ENCODE peak calls at places on chromosome 21, in five cellular contexts. H, G, E, J and X are unnamed samples.

GRCh38 chr21:36450511-36450910 is 29.4 kb downstream of the CLDN14 start:
- DNase-seq in H (peak; percentile 86), G (no peak), E (no peak), J (peak; percentile 86), X (no peak)

GRCh38 chr21:37811711-37812110 is 104.5 kb downstream of the KCNJ6 start:
- DNase-seq in H (no peak), G (no peak), E (no peak), J (no peak), X (no peak)

GRCh38 chr21:18249542-18250152 is 5.0 kb downstream of the CHODL start:
- DNase-seq in H (no peak), G (no peak), E (no peak), J (no peak), X (no peak)

GRCh38 chr21:38266732-38267131 is 9.9 kb downstream of the KCNJ15 start:
- DNase-seq in H (peak; percentile 64), G (no peak), E (no peak), J (peak; percentile 72), X (no peak)

GRCh38 chr21:36460866-36461265 is 19.1 kb downstream of the CLDN14 start:
- DNase-seq in H (no peak), G (no peak), E (no peak), J (no peak), X (no peak)

GRCh38 chr21:38306833-38307232 is 50.0 kb downstream of the KCNJ15 start:
- DNase-seq in H (peak; percentile 96), G (no peak), E (no peak), J (peak; percentile 95), X (no peak)

GRCh38 chr21:41641821-41642368 is 125.0 kb downstream of the RIPK4 start:
- DNase-seq in H (peak; percentile 93), G (no peak), E (no peak), J (peak; percentile 93), X (peak; percentile 67)

GRCh38 chr21:45809421-45809820 is 165.9 kb downstream of the PCBP3 start:
- DNase-seq in H (no peak), G (no peak), E (no peak), J (no peak), X (no peak)

GRCh38 chr21:15430577-15430976 is 299.2 kb upstream of the USP25 start:
- DNase-seq in H (no peak), G (no peak), E (no peak), J (no peak), X (no peak)

GRCh38 chr21:38984568-38984967 is 178.8 kb downstream of the ETS2 start:
- DNase-seq in H (no peak), G (no peak), E (no peak), J (no peak), X (no peak)

GRCh38 chr21:38438476-38438893 is 59.8 kb downstream of the ERG start:
- DNase-seq in H (peak; percentile 94), G (no peak), E (peak; percentile 55), J (peak; percentile 96), X (peak; percentile 37)

GRCh38 chr21:42089093-42089631 is 18.0 kb downstream of the UMODL1 start:
- DNase-seq in H (no peak), G (no peak), E (no peak), J (no peak), X (no peak)

GRCh38 chr21:44304846-44305245 is 5.0 kb downstream of the PFKL start:
- DNase-seq in H (peak; percentile 12), G (no peak), E (no peak), J (peak; percentile 32), X (no peak)
- TF ChIP-seq CTCF in H (peak; percentile 41), G (peak; percentile 48), E (peak; percentile 46), J (peak; percentile 64), X (peak; percentile 84)

GRCh38 chr21:43295016-43295958 is 126.5 kb downstream of the CRYAA start:
- DNase-seq in H (no peak), G (no peak), E (no peak), J (no peak), X (no peak)
- H3K4me3 ChIP-seq in H (no peak overlapping the region), G (no peak overlapping the region), E (no peak overlapping the region), J (no peak overlapping the region), X (no peak overlapping the region)

GRCh38 chr21:35019631-35020032 is 29.5 kb downstream of the RUNX1 start:
- DNase-seq in H (no peak), G (no peak), E (peak; percentile 30), J (no peak), X (peak; percentile 60)
- H3K36me3 ChIP-seq in H (no peaks in the 10 kb centered on the region), G (no peaks in the 10 kb centered on the region), E (no peaks in the 10 kb centered on the region), J (no peaks in the 10 kb centered on the region), X (no peaks in the 10 kb centered on the region)

GRCh38 chr21:21971384-21971783 is 973.2 kb downstream of the NCAM2 start:
- DNase-seq in H (no peak), G (no peak), E (no peak), J (no peak), X (no peak)

GRCh38 chr21:21968810-21969588 is 970.8 kb downstream of the NCAM2 start:
- DNase-seq in H (no peak), G (no peak), E (no peak), J (no peak), X (no peak)

DNA sequence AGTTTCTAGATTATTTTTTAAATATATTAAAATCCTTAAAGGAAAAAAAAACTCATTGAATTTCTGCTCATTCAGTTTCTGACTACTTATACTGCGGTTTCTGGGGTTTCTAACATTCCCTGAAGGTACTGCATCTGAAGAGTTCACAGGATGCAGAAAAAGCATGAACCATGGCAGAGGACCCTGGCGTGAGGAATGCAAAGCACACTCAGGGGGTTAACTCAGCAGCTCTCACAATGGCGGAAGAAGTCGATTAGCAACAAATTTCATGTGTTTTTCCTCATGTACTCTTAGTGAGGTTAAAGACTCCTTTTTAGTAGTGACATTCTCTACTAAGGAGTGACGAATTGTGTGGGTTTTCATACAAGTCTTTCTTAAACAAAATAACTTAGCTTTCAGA is 975.6 kb downstream of the NCAM2 start:
- DNase-seq in H (no peak), G (peak; percentile 17), E (no peak), J (no peak), X (no peak)
- TF ChIP-seq CTCF in H (no peak), G (peak; percentile 23), E (no peak), J (no peak), X (no peak)

DNA sequence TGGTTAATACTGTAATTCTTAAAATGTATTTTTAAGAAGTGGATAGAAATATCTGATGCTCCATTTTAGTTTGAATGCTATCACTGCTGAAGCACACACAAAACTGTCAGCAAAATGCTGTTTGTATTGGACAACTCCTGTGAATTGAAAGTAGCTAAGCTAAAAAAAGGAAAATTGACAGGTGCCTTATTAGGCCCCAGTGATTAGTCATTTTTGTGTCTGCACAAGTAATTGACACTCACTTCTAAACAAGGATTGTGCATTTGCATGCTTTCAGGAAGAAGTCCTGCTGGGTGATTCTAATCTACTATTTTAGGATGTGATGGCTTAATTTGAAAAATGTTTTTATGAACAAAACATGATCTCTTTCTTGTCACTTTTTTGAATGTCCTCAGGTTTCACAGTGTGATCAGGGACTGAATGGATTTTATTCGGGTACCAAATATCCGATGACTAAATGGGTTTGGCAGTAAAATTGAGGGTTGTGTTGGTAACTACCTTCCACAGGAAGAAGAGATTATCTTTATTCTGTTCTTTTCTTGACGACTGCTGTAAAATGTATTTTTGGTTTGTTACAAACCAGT is 13.0 kb upstream of the MAP3K7CL start:
- DNase-seq in H (no peak), G (no peak), E (no peak), J (no peak), X (no peak)
- H3K4me3 ChIP-seq in H (no peak overlapping the region), G (no peak overlapping the region), E (no peak overlapping the region), J (no peak overlapping the region), X (no peak overlapping the region)